ENCODE peak calls at places on chromosomes 4 and X, in five cellular contexts. L is IMR-90, S is SK-N-SH, K is GM12878, R is K562. J is an unnamed sample.

GRCh38 chr4:139266583-139267257 is 13.3 kb downstream of the MGARP start:
- DNase-seq in R (peak), L (peak), K (peak), S (peak), J (peak)

GRCh38 chrX:40009462-40009851 is 88.3 kb downstream of the BCOR start:
- DNase-seq in S (no peak), R (no peak), L (no peak), K (no peak), J (no peak)

GRCh38 chrX:48761674-48762471 is at the start of gene GLOD5:
- DNase-seq in L (no peak), S (peak), K (no peak), R (peak), J (no peak)

GRCh38 chrX:15854080-15854655 is 445 bp downstream of the AP1S2 start:
- DNase-seq in L (no peak), S (peak), R (peak), K (no peak), J (peak)

GRCh38 chr4:159414305-159414704 is 311.4 kb downstream of the RAPGEF2 start:
- DNase-seq in L (no peak), R (no peak), K (no peak), S (no peak), J (no peak)

GRCh38 chrX:39453847-39454645 is 643.7 kb downstream of the BCOR start:
- DNase-seq in S (no peak), K (no peak), L (no peak), R (no peak), J (no peak)

GRCh38 chrX:48558270-48558669 is 16.0 kb upstream of the RBM3 start:
- DNase-seq in L (peak), S (no peak), K (no peak), R (no peak), J (peak)

GRCh38 chr4:23161787-23162186 is 469.1 kb downstream of the GBA3 start:
- DNase-seq in L (no peak), K (no peak), R (no peak), S (no peak), J (no peak)

GRCh38 chr4:8322794-8323704 is 53.5 kb downstream of the HTRA3 start:
- DNase-seq in R (no peak), K (no peak), L (no peak), S (no peak), J (no peak)

GRCh38 chr4:60485279-60485678 is 714.8 kb upstream of the ADGRL3 start:
- DNase-seq in S (no peak), L (peak), K (no peak), R (no peak), J (no peak)

GRCh38 chr4:8741513-8742226 is 130.0 kb downstream of the HMX1 start:
- DNase-seq in S (peak), R (no peak), K (no peak), L (no peak), J (no peak)

GRCh38 chr4:145541266-145541770 is 59.7 kb downstream of the SMAD1 start:
- DNase-seq in L (no peak), R (no peak), S (no peak), K (no peak), J (no peak)

GRCh38 chr4:98626350-98626749 is 32.1 kb downstream of the TSPAN5 start:
- DNase-seq in R (no peak), L (peak), K (no peak), S (no peak), J (peak)

GRCh38 chr4:98625920-98626319 is 32.5 kb downstream of the TSPAN5 start:
- DNase-seq in R (no peak), S (no peak), L (no peak), K (no peak), J (no peak)

GRCh38 chr4:98627883-98628282 is 30.5 kb downstream of the TSPAN5 start:
- DNase-seq in S (no peak), L (peak), K (no peak), R (no peak), J (no peak)

GRCh38 chr4:98625399-98625798 is 33.0 kb downstream of the TSPAN5 start:
- DNase-seq in S (no peak), L (no peak), R (no peak), K (no peak), J (no peak)

DNA sequence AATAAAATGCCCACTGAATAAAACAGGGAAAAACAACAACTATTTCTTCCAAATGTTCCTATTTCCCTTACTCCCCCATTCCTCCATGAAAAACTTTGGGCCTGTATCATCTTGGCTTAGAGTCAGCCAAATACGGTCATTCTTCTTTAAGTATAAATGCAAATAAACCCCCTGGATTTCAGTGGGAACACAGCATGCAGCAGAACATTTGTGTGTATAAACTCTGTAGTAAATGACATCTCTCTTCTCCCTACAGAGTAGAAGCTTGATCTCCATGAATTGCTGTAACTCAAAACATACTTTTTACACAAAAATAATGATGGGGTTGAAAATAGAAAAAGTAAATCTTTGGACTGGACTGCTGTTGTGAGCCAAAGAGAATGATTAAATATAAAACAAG is 30.9 kb downstream of the TSPAN5 start:
- DNase-seq in S (no peak), K (no peak), R (no peak), L (no peak), J (no peak)
- TF ChIP-seq RCOR1 in S (no peak), K (no peak), R (no peak), L (no peak), J (no peak)

DNA sequence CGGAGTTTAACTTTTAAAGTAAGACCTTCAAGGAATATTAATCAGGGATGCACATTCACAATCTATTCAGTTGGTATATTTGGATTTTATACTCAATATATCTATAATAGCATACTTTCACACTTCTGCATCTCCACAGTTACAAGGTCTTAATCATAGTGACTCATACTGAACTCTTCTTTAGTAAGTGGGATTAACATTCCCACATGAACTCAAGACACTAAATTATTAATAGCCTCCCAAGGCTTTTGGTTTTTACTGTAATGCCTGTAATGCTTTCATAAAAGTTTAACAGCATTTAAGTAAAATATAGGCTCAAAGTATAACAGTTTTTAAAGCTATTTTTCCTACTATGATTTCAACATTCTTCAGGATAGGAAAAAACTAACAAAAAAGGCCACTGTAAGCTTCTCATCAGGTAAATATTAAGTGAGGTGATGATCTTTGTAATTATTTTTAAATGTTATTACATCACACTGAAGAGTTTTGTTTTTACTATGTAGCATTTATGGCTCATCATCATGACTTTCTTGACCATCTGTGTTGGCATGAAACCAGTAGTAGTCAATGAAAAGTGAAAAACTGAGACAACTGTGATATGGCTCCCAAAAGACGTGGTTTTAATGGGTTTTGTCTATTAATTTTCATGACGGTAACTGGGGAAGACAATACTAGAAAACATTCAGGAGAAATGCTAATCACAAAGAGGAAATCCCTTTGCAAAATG is 91.5 kb upstream of the GALNT7 start:
- DNase-seq in S (no peak), L (peak), R (no peak), K (no peak), J (no peak)
- TF ChIP-seq RCOR1 in S (no peak), L (no peak), R (no peak), K (no peak), J (no peak)

DNA sequence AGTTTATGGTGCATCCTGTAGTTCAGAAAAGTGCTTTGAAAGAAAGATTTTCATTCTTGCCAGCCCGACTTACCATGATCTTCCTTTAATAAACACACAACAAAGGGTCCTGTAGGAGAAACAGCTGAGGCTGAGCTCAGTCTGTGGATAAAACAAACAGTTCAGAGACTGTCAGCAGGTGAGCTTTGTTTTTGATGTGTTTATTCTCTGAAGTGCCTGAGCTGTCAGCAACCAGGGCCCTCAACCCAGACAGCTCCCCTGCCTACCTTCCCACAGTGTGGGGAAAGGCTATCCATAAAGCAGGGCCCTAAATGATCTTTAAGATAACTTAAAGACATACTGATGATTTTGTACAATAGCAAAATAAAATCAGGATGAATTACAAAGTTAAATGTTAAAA is 459.2 kb upstream of the GALNT7 start:
- DNase-seq in S (no peak), R (no peak), K (no peak), L (no peak), J (no peak)
- TF ChIP-seq RCOR1 in S (no peak), R (no peak), K (no peak), L (no peak), J (no peak)

GRCh38 chr4:95300304-95300703 is 248.5 kb downstream of the UNC5C start:
- DNase-seq in S (no peak), L (no peak), R (no peak), K (no peak), J (no peak)

GRCh38 chr4:95304898-95305297 is 243.9 kb downstream of the UNC5C start:
- DNase-seq in S (no peak), R (no peak), K (no peak), L (peak), J (peak)
- TF ChIP-seq RCOR1 in S (no peak), R (no peak), K (no peak), L (no peak), J (no peak)

GRCh38 chrX:83984961-83985360 is 124.0 kb downstream of the CYLC1 start:
- DNase-seq in K (no peak), S (no peak), R (no peak), L (no peak), J (no peak)
- TF ChIP-seq RCOR1 in K (no peak), S (no peak), R (no peak), L (no peak), J (no peak)

GRCh38 chr4:156764145-156764544 is 207.5 kb downstream of the PDGFC start:
- DNase-seq in L (no peak), R (no peak), K (no peak), S (no peak), J (no peak)
- TF ChIP-seq RCOR1 in L (no peak), R (no peak), K (no peak), S (no peak), J (no peak)

GRCh38 chr4:26252349-26252748 is 68.5 kb upstream of the RBPJ start:
- DNase-seq in S (no peak), L (no peak), K (peak), R (no peak), J (no peak)
- TF ChIP-seq RCOR1 in S (no peak), L (no peak), K (no peak), R (no peak), J (no peak)

GRCh38 chr4:165684177-165684870 is 188.7 kb upstream of the TLL1 start:
- DNase-seq in S (no peak), R (no peak), K (no peak), L (no peak), J (no peak)

GRCh38 chr4:165682621-165683020 is 190.4 kb upstream of the TLL1 start:
- DNase-seq in L (no peak), S (no peak), R (no peak), K (no peak), J (no peak)

GRCh38 chr4:165680821-165681220 is 192.2 kb upstream of the TLL1 start:
- DNase-seq in S (no peak), R (no peak), K (no peak), L (no peak), J (no peak)

GRCh38 chr4:165692082-165692481 is 181.0 kb upstream of the TLL1 start:
- DNase-seq in L (no peak), K (no peak), S (no peak), R (no peak), J (no peak)

GRCh38 chr4:165686756-165687155 is 186.3 kb upstream of the TLL1 start:
- DNase-seq in S (no peak), R (no peak), K (no peak), L (no peak), J (no peak)
- TF ChIP-seq RCOR1 in S (no peak), R (no peak), K (no peak), L (no peak), J (no peak)

GRCh38 chr4:150302553-150302952 is 224.3 kb downstream of the DCLK2 start:
- DNase-seq in L (peak), S (no peak), R (peak), K (no peak), J (peak)
- TF ChIP-seq RCOR1 in L (no peak), S (no peak), R (peak), K (no peak), J (no peak)

GRCh38 chrX:10938371-10938982 is 172.7 kb upstream of the HCCS start:
- DNase-seq in L (peak), K (no peak), R (no peak), S (no peak), J (no peak)

GRCh38 chrX:10929747-10930146 is 181.4 kb upstream of the HCCS start:
- DNase-seq in R (no peak), K (no peak), L (peak), S (no peak), J (no peak)

GRCh38 chrX:10932842-10933440 is 178.2 kb upstream of the HCCS start:
- DNase-seq in R (no peak), S (peak), L (peak), K (no peak), J (no peak)
- TF ChIP-seq RCOR1 in R (no peak), S (peak), L (no peak), K (no peak), J (no peak)

J was measured in A549.